ENCODE peak calls at places on chromosomes 13 and 19, in four cellular contexts. V is Peyer's patch, H is NB4, I is spleen. J is an unnamed sample.

GRCh38 chr19:28727133-28727834 is 485.7 kb downstream of the UQCRFS1 start:
- DNase-seq in H (no peak), I (peak), V (no peak), J (peak)

GRCh38 chr13:74103970-74104555 is 30.1 kb downstream of the KLF12 start:
- DNase-seq in I (no peak), V (no peak), H (no peak), J (no peak)

GRCh38 chr13:20353973-20354372 is 121.9 kb upstream of the GJB6 start:
- DNase-seq in H (peak), I (no peak), V (no peak), J (no peak)

GRCh38 chr19:32104465-32105235 is 240.8 kb upstream of the ZNF507 start:
- DNase-seq in V (no peak), H (peak), I (no peak), J (no peak)

GRCh38 chr19:33395561-33396550 is 22.3 kb downstream of the CEBPG start:
- DNase-seq in H (no peak), V (no peak), I (peak), J (no peak)

GRCh38 chr13:89205856-89206255 is 1534.7 kb downstream of the SLITRK5 start:
- DNase-seq in I (no peak), V (no peak), H (peak), J (no peak)

GRCh38 chr19:15155296-15155695 is 45.5 kb downstream of the NOTCH3 start:
- DNase-seq in V (no peak), H (no peak), I (no peak), J (no peak)

GRCh38 chr19:16849168-16849567 is 20.0 kb downstream of the SIN3B start:
- DNase-seq in V (no peak), I (no peak), H (no peak), J (no peak)

GRCh38 chr13:113665582-113666323 is 1.3 kb upstream of the GRK1 start:
- DNase-seq in H (no peak), I (peak), V (no peak), J (peak)

GRCh38 chr13:95535243-95535642 is 17.3 kb upstream of the CLDN10 start:
- DNase-seq in I (no peak), H (no peak), V (no peak), J (peak)

GRCh38 chr13:27171244-27171829 is at the start of gene USP12:
- DNase-seq in H (peak), I (no peak), V (peak), J (peak)

DNA sequence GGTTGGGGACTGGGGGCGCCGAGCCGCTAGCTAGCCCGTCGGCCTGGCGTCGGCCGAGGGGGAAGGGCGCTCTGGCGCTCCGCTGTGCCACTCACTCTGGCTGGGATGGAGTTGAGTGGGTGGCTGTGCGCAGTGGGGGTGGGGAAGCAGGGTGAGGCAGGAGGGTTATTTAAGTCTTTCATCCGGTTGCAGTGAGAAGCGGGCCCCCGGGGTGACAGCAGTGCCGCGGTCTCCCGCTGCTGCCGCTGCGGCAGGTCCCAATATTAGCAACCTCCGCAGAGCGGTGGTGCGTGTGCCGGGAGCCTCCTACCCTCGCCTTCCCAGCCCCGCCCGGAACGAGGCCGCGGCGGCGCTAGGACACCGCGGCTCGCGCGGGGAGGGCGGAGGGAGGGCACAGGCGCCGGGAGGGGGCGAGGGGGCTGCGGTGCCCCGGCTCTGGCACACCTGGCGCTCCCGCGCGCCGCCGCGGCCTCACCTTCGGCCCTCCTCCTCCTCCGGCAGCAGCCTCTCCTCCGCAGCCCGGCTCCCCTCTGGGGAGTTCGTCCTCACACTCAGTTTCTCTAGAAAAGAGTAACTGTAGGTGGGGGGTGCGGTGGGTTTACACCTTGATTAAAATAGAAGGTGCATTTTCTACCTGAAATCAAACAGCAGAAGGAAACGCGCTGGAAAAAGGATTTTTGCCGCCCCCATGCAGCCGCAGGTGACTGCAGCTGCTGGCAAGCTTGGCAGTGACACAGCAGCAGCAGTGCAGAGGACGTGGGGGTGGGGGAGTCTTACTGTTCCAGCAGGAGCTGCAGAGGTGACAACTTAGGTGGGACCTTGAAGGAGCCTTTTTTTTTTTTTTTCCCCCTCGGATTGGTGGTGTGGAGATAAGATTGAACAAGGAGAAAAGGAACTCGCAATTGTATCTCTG is 4.5 kb downstream of the FGF9 start:
- DNase-seq in I (peak), V (peak), H (peak), J (peak)
- TF ChIP-seq POLR2A in I (no peak), V (no peak), H (no peak), J (no peak)

GRCh38 chr19:45403781-45404556 is 900 bp downstream of the PPP1R13L start:
- DNase-seq in V (peak), H (peak), I (peak), J (peak)

GRCh38 chr19:45404557-45405434 is at the start of gene PPP1R13L:
- DNase-seq in I (peak), H (peak), V (peak), J (no peak)

GRCh38 chr19:45406165-45406956 is at the start of gene POLR1G:
- DNase-seq in I (peak), H (peak), V (peak), J (peak)

GRCh38 chr19:45406957-45407375 is 522 bp downstream of the POLR1G start:
- DNase-seq in I (no peak), V (no peak), H (no peak), J (peak)

GRCh38 chr19:45405435-45406164 is 731 bp upstream of the PPP1R13L start:
- DNase-seq in V (peak), H (peak), I (peak), J (peak)
- TF ChIP-seq POLR2A in V (no peak), H (peak), I (no peak), J (peak)

GRCh38 chr13:40189885-40190655 is 476.4 kb downstream of the FOXO1 start:
- DNase-seq in H (no peak), I (no peak), V (no peak), J (no peak)
- TF ChIP-seq POLR2A in H (no peak), I (no peak), V (no peak), J (no peak)

GRCh38 chr19:7914598-7915045 is at the start of gene TGFBR3L:
- DNase-seq in V (peak), I (peak), H (no peak), J (no peak)
- TF ChIP-seq POLR2A in V (no peak), I (no peak), H (no peak), J (no peak)

DNA sequence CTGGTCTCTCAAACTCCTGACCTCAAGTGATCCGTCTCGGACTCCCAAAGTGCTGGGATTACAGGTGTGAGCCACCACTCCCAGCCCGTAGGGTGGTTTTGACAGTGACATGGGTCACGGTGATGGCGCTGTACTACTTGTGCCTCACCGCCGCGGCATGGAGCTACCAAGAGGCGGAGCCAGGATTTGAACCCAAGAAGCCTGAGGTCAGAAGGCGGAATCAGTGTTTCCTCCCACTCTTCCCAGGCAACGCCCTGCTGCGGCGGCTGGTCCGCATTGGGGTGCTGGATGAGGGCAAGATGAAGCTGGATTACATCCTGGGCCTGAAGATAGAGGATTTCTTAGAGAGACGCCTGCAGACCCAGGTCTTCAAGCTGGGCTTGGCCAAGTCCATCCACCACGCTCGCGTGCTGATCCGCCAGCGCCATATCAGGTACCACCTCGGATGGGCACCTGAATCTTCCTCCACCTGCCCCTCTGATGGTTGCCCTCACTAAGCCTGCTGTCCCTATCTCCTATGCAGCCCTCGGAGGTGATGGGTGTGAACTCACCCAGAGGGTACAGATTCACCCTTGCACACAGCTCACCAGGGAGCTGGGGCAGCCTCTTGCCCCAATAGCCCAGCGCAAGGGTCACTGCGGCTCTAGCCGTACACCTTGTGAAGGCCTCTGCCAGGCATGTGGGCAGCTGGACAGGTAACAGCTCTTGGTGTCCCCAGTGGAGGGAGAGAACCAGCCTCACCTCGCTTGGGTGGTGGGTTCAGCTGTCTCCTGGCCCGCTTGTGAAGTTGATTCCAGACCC is 5.6 kb downstream of the RPS9 start:
- DNase-seq in H (no peak), I (no peak), V (no peak), J (no peak)
- TF ChIP-seq POLR2A in H (no peak), I (no peak), V (no peak), J (no peak)

GRCh38 chr13:98033277-98034247 is 80.1 kb downstream of the IPO5 start:
- DNase-seq in I (no peak), H (peak), V (no peak), J (peak)
- TF ChIP-seq POLR2A in I (no peak), H (no peak), V (no peak), J (no peak)

DNA sequence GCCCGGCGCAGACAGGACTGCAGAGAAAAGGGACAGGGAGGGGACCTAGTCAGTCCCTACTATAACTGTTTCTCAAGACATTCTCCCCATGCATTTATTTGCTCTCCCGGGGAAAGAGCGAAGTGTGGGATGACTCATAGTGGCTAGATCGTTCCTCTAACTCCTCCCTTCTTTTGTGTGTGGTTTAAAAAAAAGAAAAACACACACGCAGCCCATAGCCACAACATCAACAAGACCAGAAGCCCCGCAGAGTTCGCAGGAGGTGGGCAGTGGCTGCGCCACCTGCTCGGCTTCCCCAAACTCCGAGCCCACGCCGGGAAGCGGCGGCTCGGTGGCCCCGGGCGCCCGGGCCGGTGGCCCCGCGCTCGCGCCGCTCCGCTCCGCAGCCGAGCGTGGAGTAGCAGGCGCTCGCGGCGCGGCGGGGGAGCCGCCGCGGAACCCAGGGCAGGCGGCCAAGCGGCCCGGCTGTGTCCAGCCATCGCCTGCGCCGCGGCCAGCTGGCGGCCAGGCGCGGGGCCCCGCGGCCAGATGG is 698 bp downstream of the TMTC4 start:
- DNase-seq in H (peak), I (no peak), V (peak), J (peak)
- TF ChIP-seq POLR2A in H (peak), I (no peak), V (peak), J (no peak)

DNA sequence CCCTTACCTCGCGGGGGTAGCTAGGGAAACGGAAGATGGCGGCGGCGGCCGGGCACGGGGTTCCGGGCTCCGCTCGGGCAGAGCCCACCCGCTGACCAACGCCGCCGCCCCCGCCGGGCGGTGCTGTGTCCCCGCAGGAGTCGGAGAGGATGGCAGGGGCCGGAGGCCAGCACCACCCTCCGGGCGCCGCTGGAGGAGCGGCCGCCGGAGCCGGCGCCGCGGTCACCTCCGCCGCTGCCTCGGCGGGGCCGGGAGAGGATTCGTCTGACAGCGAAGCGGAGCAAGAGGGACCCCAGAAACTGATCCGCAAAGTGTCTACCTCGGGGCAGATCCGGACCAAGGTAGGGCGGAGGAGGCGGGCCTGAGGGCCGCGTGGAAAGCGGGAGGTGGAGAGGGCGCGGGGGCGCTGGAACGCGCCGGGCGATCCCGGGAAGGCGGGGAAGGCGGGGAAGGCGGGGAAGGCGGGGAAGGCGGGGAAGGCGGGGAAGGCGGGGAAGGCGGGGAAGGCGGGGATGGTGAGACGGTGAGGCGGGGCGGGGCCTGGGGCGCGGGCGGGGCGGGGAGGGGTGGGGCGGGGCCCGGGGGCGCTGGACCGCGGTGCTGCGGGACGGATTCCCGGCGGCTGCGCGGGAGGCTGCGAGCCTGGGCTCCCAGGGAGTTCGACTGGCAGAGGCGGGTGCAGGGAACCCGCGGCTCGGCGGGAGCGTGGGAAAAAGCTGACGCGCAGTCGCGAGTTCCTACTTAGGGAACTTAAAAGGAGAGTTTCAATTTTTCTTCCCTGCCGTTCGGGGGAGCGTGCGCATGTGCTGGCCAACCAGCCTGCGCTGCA is at the start of gene DGKH:
- DNase-seq in V (peak), I (peak), H (peak), J (peak)
- TF ChIP-seq POLR2A in V (peak), I (no peak), H (peak), J (no peak)

GRCh38 chr19:2269244-2270156 is 12.5 kb downstream of the PEAK3 start:
- DNase-seq in V (peak), H (peak), I (peak), J (peak)

GRCh38 chr19:2271516-2272103 is 10.4 kb downstream of the PEAK3 start:
- DNase-seq in V (no peak), I (peak), H (peak), J (no peak)

GRCh38 chr19:2270157-2270571 is 11.8 kb downstream of the PEAK3 start:
- DNase-seq in V (peak), I (peak), H (peak), J (peak)

GRCh38 chr19:2268861-2269243 is 12.6 kb upstream of the JSRP1 start:
- DNase-seq in V (no peak), H (no peak), I (no peak), J (no peak)

DNA sequence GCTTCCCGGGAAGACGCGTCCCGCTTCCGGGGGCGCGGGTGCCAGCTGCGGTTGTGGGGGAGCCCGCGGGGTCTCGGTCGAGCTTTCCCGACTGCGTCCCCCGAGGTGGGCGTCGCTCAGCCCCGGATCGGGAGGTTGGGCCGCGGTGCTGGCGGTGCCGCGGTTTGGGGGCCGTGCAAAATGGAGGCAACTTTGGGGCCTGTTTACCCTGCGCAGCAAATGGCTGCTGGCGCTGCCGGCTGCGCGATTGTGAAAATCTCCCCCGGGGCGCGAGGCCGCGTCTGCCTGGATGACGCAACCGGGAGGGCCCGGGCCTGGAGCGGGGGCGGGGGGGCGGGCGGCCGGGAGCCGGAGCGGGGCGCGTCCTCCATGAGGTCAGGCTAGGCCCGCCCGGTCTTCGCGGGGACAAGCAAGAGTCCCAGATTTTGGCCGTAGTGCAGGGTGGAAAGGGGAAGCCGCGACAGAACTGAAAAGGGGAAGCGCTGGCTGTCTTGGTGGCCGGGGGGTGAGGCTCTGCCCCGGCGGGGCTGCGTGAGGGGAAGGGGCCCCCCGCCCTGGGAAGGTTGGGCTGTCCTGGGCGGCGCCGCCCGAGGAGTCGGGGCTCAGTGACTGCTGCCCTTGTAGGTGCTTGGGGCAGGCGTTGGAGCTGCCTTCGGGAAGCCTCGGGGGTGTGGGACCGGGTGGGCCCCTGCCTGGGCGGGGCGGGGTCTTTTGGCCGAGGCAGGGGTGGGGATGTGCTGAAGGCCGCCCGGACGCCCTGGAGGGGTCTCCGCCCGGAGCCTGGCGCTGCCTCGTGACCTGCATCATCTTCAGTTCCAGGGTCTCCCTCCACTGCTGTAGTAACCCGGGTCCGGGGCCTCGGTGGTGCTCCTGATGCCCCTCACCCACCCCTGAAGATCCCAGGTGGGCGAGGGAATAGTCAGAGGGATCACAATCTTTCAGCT is 11.1 kb downstream of the PEAK3 start:
- DNase-seq in H (peak), I (peak), V (peak), J (peak)
- TF ChIP-seq POLR2A in H (peak), I (no peak), V (peak), J (peak)

DNA sequence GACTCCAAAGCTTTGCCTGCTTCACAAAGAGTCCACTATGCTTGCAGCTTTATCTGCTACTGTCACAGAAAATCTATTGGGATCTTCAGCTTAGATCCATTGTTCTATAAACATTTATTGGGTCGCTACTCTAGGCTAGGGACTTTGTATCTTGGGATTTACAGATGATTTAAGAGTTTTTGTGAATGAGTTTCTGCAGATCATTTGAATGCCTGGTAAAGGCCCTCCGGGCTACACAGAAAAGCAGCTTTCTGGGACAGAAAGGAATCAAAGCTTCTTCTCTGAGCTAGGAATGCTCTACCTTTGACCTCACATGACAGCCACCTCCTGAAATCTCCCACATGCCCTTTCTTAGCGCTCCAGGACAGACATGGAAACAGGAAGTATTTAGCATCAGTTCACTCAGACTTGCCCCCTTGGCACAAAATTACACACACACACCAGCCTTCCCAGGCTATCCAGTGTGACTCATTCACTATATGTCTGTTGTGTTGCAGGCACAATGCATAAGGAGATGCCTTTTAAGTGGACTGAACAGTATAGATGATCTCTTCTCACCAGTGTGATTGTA is 492.4 kb downstream of the DACH1 start:
- DNase-seq in V (no peak), I (no peak), H (no peak), J (no peak)
- TF ChIP-seq POLR2A in V (no peak), I (no peak), H (no peak), J (no peak)

J was measured in erythroblast.